ENCODE peak calls at places on chromosomes 6 and 20, in six cellular contexts. F, I, W, V, C and J are unnamed samples.
A peak's percentile ranks its signal among the peaks of the same experiment; 100 is the strongest.

GRCh38 chr20:21586682-21587081 is 72.8 kb upstream of the NKX2-2 start:
- DNase-seq in V (no peak), I (no peak), F (no peak), C (no peak), W (no peak), J (no peak)

GRCh38 chr6:131400054-131400781 is 172.8 kb upstream of the ARG1 start:
- DNase-seq in F (peak; percentile 79), V (peak; percentile 53), W (no peak), I (peak; percentile 67), C (peak; percentile 72), J (no peak)

GRCh38 chr6:116246089-116246488 is 7.8 kb downstream of the TSPYL4 start:
- DNase-seq in C (no peak), I (peak; percentile 87), F (peak; percentile 74), W (no peak), V (no peak), J (no peak)

GRCh38 chr6:235763-236360 is 56.4 kb upstream of the DUSP22 start:
- DNase-seq in F (peak; percentile 74), V (peak; percentile 54), C (no peak), W (no peak), I (peak; percentile 61), J (no peak)

GRCh38 chr6:39978240-39978639 is 44.0 kb upstream of the MOCS1 start:
- DNase-seq in I (no peak), W (no peak), V (no peak), C (no peak), F (no peak), J (no peak)

GRCh38 chr20:8073024-8073832 is 53.7 kb upstream of the TMX4 start:
- DNase-seq in W (no peak), F (peak; percentile 78), V (peak; percentile 98), C (peak; percentile 84), I (peak; percentile 90), J (no peak)

GRCh38 chr6:167778497-167779122 is 48.1 kb upstream of the AFDN start:
- DNase-seq in F (no peak), W (no peak), V (no peak), C (peak; percentile 88), I (no peak), J (no peak)

GRCh38 chr6:43790031-43790430 is 20.0 kb downstream of the VEGFA start:
- DNase-seq in C (no peak), V (no peak), W (no peak), I (no peak), F (peak; percentile 88), J (no peak)

GRCh38 chr6:106066984-106067383 is 19.2 kb upstream of the PRDM1 start:
- DNase-seq in I (peak; percentile 85), C (no peak), V (no peak), F (no peak), W (no peak), J (no peak)

GRCh38 chr6:124964764-124965105 is 2.5 kb downstream of the RNF217 start:
- DNase-seq in I (no peak), F (no peak), W (no peak), V (peak; percentile 45), C (no peak), J (no peak)

GRCh38 chr6:52993461-52993860 is 1.6 kb downstream of the GSTA4 start:
- DNase-seq in I (no peak), V (no peak), F (peak; percentile 18), W (no peak), C (no peak), J (no peak)

GRCh38 chr6:21636876-21637275 is 43.3 kb downstream of the SOX4 start:
- DNase-seq in W (no peak), F (no peak), I (peak; percentile 7), V (no peak), C (no peak), J (no peak)

GRCh38 chr6:156992396-156992795 is 215.2 kb downstream of the ARID1B start:
- DNase-seq in F (peak; percentile 23), W (no peak), V (peak; percentile 49), C (no peak), I (no peak), J (no peak)

GRCh38 chr6:151670116-151670515 is 137.4 kb upstream of the ESR1 start:
- DNase-seq in V (no peak), C (peak; percentile 68), I (no peak), F (no peak), W (no peak), J (no peak)

GRCh38 chr20:49563015-49563980 is 4.6 kb downstream of the PTGIS start:
- DNase-seq in W (no peak), C (no peak), I (no peak), V (no peak), F (no peak), J (no peak)

GRCh38 chr6:123926000-123926399 is 122.3 kb downstream of the NKAIN2 start:
- DNase-seq in C (no peak), I (peak; percentile 12), F (no peak), W (no peak), V (no peak), J (no peak)

GRCh38 chr20:59004763-59005522 is 2.1 kb downstream of the CTSZ start:
- DNase-seq in C (no peak), I (no peak), W (no peak), V (no peak), F (no peak), J (no peak)

GRCh38 chr6:98835149-98836024 is 1.0 kb downstream of the POU3F2 start:
- DNase-seq in I (no peak), C (peak; percentile 3), F (no peak), W (peak; percentile 73), V (peak; percentile 48), J (peak; percentile 54)

GRCh38 chr6:159788757-159789376 is 535 bp downstream of the TCP1 start:
- DNase-seq in V (peak; percentile 50), W (peak; percentile 39), F (peak; percentile 59), I (peak; percentile 42), C (peak; percentile 78), J (no peak)

GRCh38 chr6:31956796-31957195 is 2.0 kb downstream of the NELFE start:
- DNase-seq in V (no peak), W (no peak), F (no peak), I (no peak), C (no peak), J (no peak)

GRCh38 chr6:73969982-73970960 is 274.3 kb downstream of the CD109 start:
- DNase-seq in I (peak; percentile 67), W (no peak), F (peak; percentile 73), V (peak; percentile 86), C (peak; percentile 54), J (peak; percentile 67)

GRCh38 chr6:82396964-82397761 is 33.5 kb downstream of the TPBG start:
- DNase-seq in W (no peak), C (peak; percentile 59), F (peak; percentile 92), I (peak; percentile 98), V (no peak), J (no peak)

GRCh38 chr6:112235956-112236355 is 18.4 kb downstream of the LAMA4 start:
- DNase-seq in W (no peak), I (peak; percentile 83), V (no peak), C (no peak), F (peak; percentile 72), J (no peak)

GRCh38 chr6:52574709-52575489 is 2.0 kb downstream of the TRAM2 start:
- DNase-seq in W (no peak), F (peak; percentile 81), V (no peak), I (no peak), C (peak; percentile 53), J (no peak)

GRCh38 chr6:166360243-166361079 is 18.1 kb upstream of the SFT2D1 start:
- DNase-seq in V (peak; percentile 24), F (peak; percentile 19), W (no peak), I (peak; percentile 39), C (peak; percentile 72), J (no peak)

GRCh38 chr6:20403080-20403765 is 1.5 kb downstream of the E2F3 start:
- DNase-seq in I (peak; percentile 74), F (peak; percentile 93), V (peak; percentile 94), C (peak; percentile 67), W (peak; percentile 93), J (peak; percentile 80)

GRCh38 chr6:20400476-20401402 is 940 bp upstream of the E2F3 start:
- DNase-seq in I (no peak), W (no peak), V (peak; percentile 18), C (no peak), F (peak; percentile 61), J (no peak)

GRCh38 chr6:20403766-20404640 is 2.3 kb downstream of the E2F3 start:
- DNase-seq in W (peak; percentile 56), V (peak; percentile 86), I (peak; percentile 58), C (peak; percentile 36), F (peak; percentile 84), J (peak; percentile 56)

GRCh38 chr6:20401403-20402180 is at the start of gene E2F3:
- DNase-seq in V (peak; percentile 100), C (peak; percentile 100), W (peak; percentile 100), F (peak; percentile 100), I (peak; percentile 100), J (peak; percentile 99)

GRCh38 chr6:20402181-20403079 is 751 bp downstream of the E2F3 start:
- DNase-seq in V (peak; percentile 72), I (no peak), W (peak; percentile 38), F (peak; percentile 57), C (peak; percentile 36), J (peak; percentile 37)
- H4K8ac ChIP-seq in V (peak overlapping the region; percentile 98), I (peak overlapping the region; percentile 46), W (no peak overlapping the region), F (peak overlapping the region; percentile 89), C (peak overlapping the region; percentile 91), J (peak overlapping the region; percentile 77)

GRCh38 chr6:41548841-41549642 is 2.9 kb downstream of the FOXP4 start:
- DNase-seq in C (no peak), F (no peak), V (peak; percentile 66), I (no peak), W (peak; percentile 73), J (no peak)
- H3K4ac ChIP-seq in C (no peak overlapping the region), F (no peak overlapping the region), V (no peak overlapping the region), I (no peak overlapping the region), W (no peak overlapping the region), J (no peak overlapping the region)

GRCh38 chr6:5592911-5593519 is 331.7 kb downstream of the FARS2 start:
- DNase-seq in F (no peak), V (no peak), W (no peak), I (no peak), C (no peak), J (no peak)

GRCh38 chr6:5587648-5588047 is 326.3 kb downstream of the FARS2 start:
- DNase-seq in W (no peak), F (no peak), I (no peak), V (no peak), C (no peak), J (no peak)

GRCh38 chr6:5595184-5595583 is 333.9 kb downstream of the FARS2 start:
- DNase-seq in I (no peak), C (no peak), V (no peak), F (no peak), W (no peak), J (no peak)

GRCh38 chr6:5590187-5590586 is 328.9 kb downstream of the FARS2 start:
- DNase-seq in W (no peak), F (no peak), C (no peak), I (no peak), V (no peak), J (no peak)
- H3K4me2 ChIP-seq in W (no peak overlapping the region), F (no peak overlapping the region), C (no peak overlapping the region), I (no peak overlapping the region), V (no peak overlapping the region), J (no peak overlapping the region)

DNA sequence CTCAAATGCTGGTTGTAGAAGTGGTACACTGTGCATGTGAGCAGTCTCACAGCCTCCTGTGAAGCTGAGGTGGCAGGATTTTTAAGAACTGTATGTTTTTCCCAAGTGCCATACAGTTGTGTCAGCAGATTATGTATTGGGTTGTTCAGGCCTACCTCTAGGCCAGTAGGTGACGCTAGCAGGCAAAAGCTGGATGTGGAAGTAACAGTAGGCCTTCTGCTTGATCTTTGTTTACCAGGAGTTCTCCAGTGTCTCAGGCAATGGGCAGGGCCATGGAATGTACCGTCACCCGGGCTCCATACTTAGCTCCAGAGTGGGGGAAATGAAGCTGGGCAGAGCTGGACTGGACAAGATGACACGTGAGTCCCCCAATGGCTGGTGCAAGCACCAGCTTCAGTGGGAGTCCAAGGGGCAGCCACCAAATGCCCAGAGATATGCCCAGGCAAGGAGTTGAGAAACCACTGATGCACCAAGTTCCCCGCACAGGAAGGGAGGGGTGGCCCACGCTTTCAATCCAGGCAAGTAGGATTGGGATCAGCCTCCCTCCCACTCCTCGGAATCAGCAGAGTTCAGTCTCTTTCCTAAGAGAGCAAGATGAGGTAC is 289.7 kb downstream of the HTR1B start:
- DNase-seq in W (peak; percentile 72), I (peak; percentile 13), C (peak; percentile 4), V (peak; percentile 84), F (no peak), J (no peak)
- H4K8ac ChIP-seq in W (no peak overlapping the region), I (no peak overlapping the region), C (no peak overlapping the region), V (no peak overlapping the region), F (no peak overlapping the region), J (no peak overlapping the region)